ENCODE peak calls at places on chromosomes 4 and X, in five cellular contexts. D is natural killer cell, K is kidney, C is foreskin fibroblast, O is tibial artery. I is an unnamed sample.

GRCh38 chr4:5472166-5472565 is 236.2 kb downstream of the EVC2 start:
- DNase-seq in K (no peak), D (no peak), C (no peak), O (peak), I (no peak)

GRCh38 chrX:153845195-153845594 is 14.9 kb upstream of the PDZD4 start:
- DNase-seq in K (no peak), C (no peak), D (no peak), O (no peak), I (peak)

GRCh38 chrX:46554942-46555341 is 9.7 kb upstream of the ZNF674 start:
- DNase-seq in O (no peak), K (no peak), C (peak), D (no peak), I (no peak)

GRCh38 chrX:68942141-68942540 is 113.3 kb downstream of the EFNB1 start:
- DNase-seq in D (no peak), O (no peak), C (no peak), K (no peak), I (peak)

GRCh38 chr4:142567199-142567598 is 278.9 kb downstream of the INPP4B start:
- DNase-seq in D (no peak), K (no peak), O (no peak), C (no peak), I (peak)

GRCh38 chr4:170305627-170306026 is 215.9 kb upstream of the AADAT start:
- DNase-seq in D (no peak), C (no peak), K (no peak), O (no peak), I (no peak)

GRCh38 chr4:74085669-74086068 is 13.3 kb downstream of the CXCL2 start:
- DNase-seq in D (no peak), O (no peak), K (no peak), C (no peak), I (no peak)

GRCh38 chr4:152081024-152081423 is 320.2 kb upstream of the GATB start:
- DNase-seq in K (no peak), D (no peak), O (no peak), C (no peak), I (no peak)

GRCh38 chr4:186554890-186555827 is at the start of gene MTNR1A:
- DNase-seq in C (peak), D (no peak), K (no peak), O (no peak), I (peak)

GRCh38 chr4:148007303-148007702 is 275.4 kb downstream of the ARHGAP10 start:
- DNase-seq in O (no peak), D (no peak), K (no peak), C (peak), I (no peak)

GRCh38 chrX:12994321-12994720 is 19.4 kb downstream of the TMSB4X start:
- DNase-seq in C (no peak), K (no peak), O (no peak), D (no peak), I (no peak)

GRCh38 chr4:73944061-73944875 is 37.6 kb downstream of the PF4 start:
- DNase-seq in K (peak), O (no peak), C (peak), D (no peak), I (peak)

DNA sequence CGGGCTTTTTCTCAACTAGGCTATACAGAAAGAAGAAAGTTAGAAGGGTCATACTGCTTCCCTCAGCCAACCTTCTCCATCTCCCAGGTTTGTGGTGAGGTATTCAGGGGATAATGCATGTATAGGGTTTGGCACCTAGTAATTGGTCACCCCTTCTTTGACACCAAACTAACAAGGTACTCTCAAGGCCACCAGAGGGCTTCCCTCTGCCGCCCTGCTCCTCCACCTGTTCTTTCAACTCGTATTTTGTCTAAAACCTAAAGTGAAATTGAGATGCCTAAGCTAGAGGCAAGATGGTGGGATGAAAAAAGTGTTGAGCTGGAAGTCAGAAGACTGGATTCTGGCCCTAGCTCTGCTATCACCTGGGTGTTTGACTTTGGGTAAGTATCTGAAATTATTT is 22.0 kb downstream of the CT47C1 start:
- DNase-seq in O (no peak), K (no peak), C (no peak), D (no peak), I (no peak)
- TF ChIP-seq CTCF in O (no peak), K (no peak), C (no peak), D (no peak), I (peak)

GRCh38 chr4:3516061-3516835 is 16.0 kb downstream of the LRPAP1 start:
- DNase-seq in D (no peak), O (no peak), C (no peak), K (peak), I (peak)

GRCh38 chr4:3514221-3514780 is 17.9 kb downstream of the LRPAP1 start:
- DNase-seq in K (peak), D (no peak), C (no peak), O (no peak), I (no peak)

GRCh38 chr4:3515646-3516045 is 16.6 kb downstream of the LRPAP1 start:
- DNase-seq in O (no peak), D (no peak), C (no peak), K (peak), I (peak)

GRCh38 chr4:3513807-3514206 is 18.4 kb downstream of the LRPAP1 start:
- DNase-seq in D (no peak), C (no peak), O (no peak), K (peak), I (no peak)

DNA sequence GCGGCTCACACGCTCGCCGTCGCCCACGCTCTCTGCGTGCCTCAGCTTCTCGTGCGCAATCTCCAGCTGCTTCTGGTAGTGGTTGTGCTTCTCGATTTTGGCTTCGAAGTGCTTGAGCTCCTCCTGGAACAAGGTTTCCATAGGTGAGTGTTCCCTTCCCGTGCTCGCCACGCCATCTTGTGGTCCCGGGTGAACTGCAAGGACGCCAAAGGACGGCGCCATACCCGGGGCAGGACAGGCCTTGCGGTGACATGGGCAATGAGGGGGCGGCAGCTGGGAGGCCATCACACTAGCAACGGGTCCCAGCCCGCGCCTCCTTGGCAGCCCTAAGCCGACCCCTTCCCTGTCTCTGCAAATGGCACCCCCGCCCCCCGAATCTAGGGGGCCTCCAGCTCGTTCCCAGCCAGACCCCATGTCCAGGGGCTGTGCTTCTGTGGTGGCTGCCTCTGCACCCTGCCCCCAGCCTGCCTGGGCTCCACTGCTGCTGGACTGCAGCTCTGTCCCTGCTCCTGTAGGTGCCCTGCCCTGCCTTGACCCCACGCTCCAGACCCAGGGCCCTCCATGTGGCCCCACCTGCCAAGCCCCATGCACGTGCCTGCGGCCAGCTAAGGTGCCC is 17.3 kb downstream of the LRPAP1 start:
- DNase-seq in O (no peak), C (no peak), K (peak), D (no peak), I (peak)
- TF ChIP-seq CTCF in O (no peak), C (peak), K (no peak), D (no peak), I (peak)

GRCh38 chrX:131778269-131779218 is 234.7 kb downstream of the OR13H1 start:
- DNase-seq in K (no peak), C (no peak), O (no peak), D (no peak), I (no peak)
- TF ChIP-seq CTCF in K (no peak), C (no peak), O (no peak), D (no peak), I (peak)

DNA sequence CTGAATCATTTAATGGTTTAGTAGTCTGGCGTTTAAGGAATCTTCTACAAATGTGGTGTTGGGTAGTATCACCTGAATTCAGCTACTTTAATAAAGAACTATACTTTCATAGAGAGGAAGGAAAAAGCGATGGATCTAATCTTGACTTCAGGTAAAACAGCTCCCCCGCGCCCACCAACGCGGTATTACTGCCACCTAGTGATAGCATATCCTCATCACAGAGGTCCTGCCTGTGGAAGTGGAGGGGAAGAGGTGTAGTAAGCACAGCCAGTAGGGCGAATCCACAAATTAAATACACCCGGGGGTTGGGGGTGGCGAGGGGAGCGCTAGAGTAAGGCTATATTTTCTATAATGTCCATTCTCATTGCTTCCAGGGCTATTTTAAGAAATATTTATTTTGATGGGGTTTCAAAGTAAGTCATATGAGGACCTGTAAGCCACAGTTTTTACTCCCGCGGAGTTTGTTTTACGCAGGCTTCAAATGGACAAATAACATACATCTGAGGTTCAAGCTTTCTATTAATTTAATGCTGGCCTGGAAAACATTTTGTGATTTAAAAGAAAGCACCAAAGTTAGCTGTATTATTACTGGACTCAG is 8.3 kb upstream of the DAPP1 start:
- DNase-seq in K (no peak), D (no peak), C (peak), O (no peak), I (peak)
- TF ChIP-seq CTCF in K (peak), D (peak), C (peak), O (peak), I (peak)

GRCh38 chr4:6681191-6681590 is 12.5 kb upstream of the S100P start:
- DNase-seq in D (no peak), O (no peak), C (no peak), K (no peak), I (no peak)
- TF ChIP-seq CTCF in D (no peak), O (no peak), C (no peak), K (no peak), I (no peak)

I was measured in endodermal cell.